ENCODE peak calls at places on chromosome 18, in six cellular contexts. One of them, this sample, is unnamed.

GRCh38 chr18:46406539-46406932 is 250.5 kb downstream of the LOXHD1 start:
- DNase-seq in H1: no peak
- DNase-seq in mesendoderm: no peak
- DNase-seq in IMR-90: no peak
- DNase-seq in mesenchymal stem cell: no peak
- DNase-seq in H9: no peak
- DNase-seq in this sample: no peak

GRCh38 chr18:80009661-80010550 is 21.5 kb upstream of the TXNL4A start:
- DNase-seq in H9: no peak
- DNase-seq in H1: no peak
- DNase-seq in mesendoderm: no peak
- DNase-seq in mesenchymal stem cell: peak
- DNase-seq in IMR-90: peak
- DNase-seq in this sample: no peak

GRCh38 chr18:36354989-36355388 is 57.5 kb downstream of the FHOD3 start:
- DNase-seq in H9: no peak
- DNase-seq in mesendoderm: no peak
- DNase-seq in IMR-90: peak
- DNase-seq in mesenchymal stem cell: no peak
- DNase-seq in H1: no peak
- DNase-seq in this sample: no peak

GRCh38 chr18:2932247-2933181 is 80.4 kb downstream of the LPIN2 start:
- DNase-seq in mesenchymal stem cell: peak
- DNase-seq in IMR-90: peak
- DNase-seq in H1: no peak
- DNase-seq in H9: peak
- DNase-seq in mesendoderm: peak
- DNase-seq in this sample: peak

GRCh38 chr18:34976899-34977786 is 64.1 kb upstream of the MAPRE2 start:
- DNase-seq in H1: no peak
- DNase-seq in IMR-90: peak
- DNase-seq in mesenchymal stem cell: peak
- DNase-seq in mesendoderm: peak
- DNase-seq in H9: peak
- DNase-seq in this sample: peak

GRCh38 chr18:74063023-74063422 is 84.6 kb downstream of the FBXO15 start:
- DNase-seq in mesendoderm: no peak
- DNase-seq in H1: no peak
- DNase-seq in IMR-90: no peak
- DNase-seq in H9: no peak
- DNase-seq in mesenchymal stem cell: no peak
- DNase-seq in this sample: no peak

GRCh38 chr18:58624011-58624410 is 4.9 kb downstream of the ALPK2 start:
- DNase-seq in H9: no peak
- DNase-seq in mesendoderm: no peak
- DNase-seq in IMR-90: no peak
- DNase-seq in mesenchymal stem cell: no peak
- DNase-seq in H1: no peak
- DNase-seq in this sample: no peak

GRCh38 chr18:63090334-63090733 is 229.2 kb downstream of the BCL2 start:
- DNase-seq in H1: no peak
- DNase-seq in mesendoderm: no peak
- DNase-seq in H9: no peak
- DNase-seq in mesenchymal stem cell: no peak
- DNase-seq in IMR-90: no peak
- DNase-seq in this sample: no peak

GRCh38 chr18:22504665-22505064 is 87.0 kb upstream of the CTAGE1 start:
- DNase-seq in H1: no peak
- DNase-seq in mesenchymal stem cell: peak
- DNase-seq in IMR-90: peak
- DNase-seq in mesendoderm: no peak
- DNase-seq in H9: no peak
- DNase-seq in this sample: no peak

GRCh38 chr18:45517181-45517741 is 98.0 kb upstream of the SLC14A2 start:
- DNase-seq in H9: no peak
- DNase-seq in mesendoderm: peak
- DNase-seq in mesenchymal stem cell: peak
- DNase-seq in IMR-90: no peak
- DNase-seq in H1: no peak
- DNase-seq in this sample: peak

GRCh38 chr18:49335677-49336076 is 124.8 kb downstream of the DYM start:
- DNase-seq in H1: no peak
- DNase-seq in mesendoderm: no peak
- DNase-seq in H9: no peak
- DNase-seq in mesenchymal stem cell: no peak
- DNase-seq in IMR-90: no peak
- DNase-seq in this sample: no peak

GRCh38 chr18:78911751-78912283 is 67.8 kb upstream of the SALL3 start:
- DNase-seq in H9: peak
- DNase-seq in IMR-90: no peak
- DNase-seq in H1: no peak
- DNase-seq in mesenchymal stem cell: no peak
- DNase-seq in mesendoderm: no peak
- DNase-seq in this sample: no peak

GRCh38 chr18:39958876-39959275 is 1996.2 kb upstream of the PIK3C3 start:
- DNase-seq in mesenchymal stem cell: no peak
- DNase-seq in H9: no peak
- DNase-seq in mesendoderm: peak
- DNase-seq in IMR-90: no peak
- DNase-seq in H1: no peak
- DNase-seq in this sample: no peak

GRCh38 chr18:62738638-62739037 is 23.3 kb downstream of the PHLPP1 start:
- DNase-seq in H9: no peak
- DNase-seq in mesenchymal stem cell: no peak
- DNase-seq in IMR-90: no peak
- DNase-seq in H1: no peak
- DNase-seq in mesendoderm: no peak
- DNase-seq in this sample: no peak

GRCh38 chr18:80056095-80056494 is 21.9 kb downstream of the RBFA start:
- DNase-seq in mesendoderm: no peak
- DNase-seq in H1: no peak
- DNase-seq in H9: no peak
- DNase-seq in IMR-90: no peak
- DNase-seq in mesenchymal stem cell: no peak
- DNase-seq in this sample: no peak

GRCh38 chr18:63148449-63149199 is 170.9 kb downstream of the BCL2 start:
- DNase-seq in H9: no peak
- DNase-seq in H1: no peak
- DNase-seq in mesendoderm: no peak
- DNase-seq in mesenchymal stem cell: peak
- DNase-seq in IMR-90: peak
- DNase-seq in this sample: no peak

GRCh38 chr18:58337285-58337684 is 291.6 kb downstream of the ALPK2 start:
- DNase-seq in IMR-90: no peak
- DNase-seq in H1: no peak
- DNase-seq in H9: no peak
- DNase-seq in mesenchymal stem cell: no peak
- DNase-seq in mesendoderm: no peak
- DNase-seq in this sample: no peak

GRCh38 chr18:78675231-78675630 is 304.4 kb upstream of the SALL3 start:
- DNase-seq in mesenchymal stem cell: no peak
- DNase-seq in H9: no peak
- DNase-seq in H1: no peak
- DNase-seq in mesendoderm: no peak
- DNase-seq in IMR-90: no peak
- DNase-seq in this sample: no peak

GRCh38 chr18:48609820-48610815 is 71.3 kb downstream of the CTIF start:
- DNase-seq in mesendoderm: no peak
- DNase-seq in H1: no peak
- DNase-seq in IMR-90: no peak
- DNase-seq in H9: no peak
- DNase-seq in mesenchymal stem cell: no peak
- DNase-seq in this sample: no peak

GRCh38 chr18:74060511-74061028 is 87.1 kb downstream of the FBXO15 start:
- DNase-seq in mesenchymal stem cell: no peak
- DNase-seq in mesendoderm: no peak
- DNase-seq in H9: no peak
- DNase-seq in H1: no peak
- DNase-seq in IMR-90: no peak
- DNase-seq in this sample: no peak

GRCh38 chr18:68854786-68855391 is 57.0 kb downstream of the CCDC102B start:
- DNase-seq in H9: no peak
- DNase-seq in H1: no peak
- DNase-seq in mesendoderm: no peak
- DNase-seq in mesenchymal stem cell: no peak
- DNase-seq in IMR-90: no peak
- DNase-seq in this sample: no peak

GRCh38 chr18:74430811-74431571 is 26.1 kb downstream of the DIPK1C start:
- DNase-seq in mesenchymal stem cell: no peak
- DNase-seq in IMR-90: no peak
- DNase-seq in mesendoderm: no peak
- DNase-seq in H1: no peak
- DNase-seq in H9: no peak
- DNase-seq in this sample: no peak

GRCh38 chr18:22183647-22184161 is 14.3 kb downstream of the GATA6 start:
- DNase-seq in mesenchymal stem cell: no peak
- DNase-seq in H9: no peak
- DNase-seq in IMR-90: no peak
- DNase-seq in mesendoderm: no peak
- DNase-seq in H1: no peak
- DNase-seq in this sample: no peak

GRCh38 chr18:38367473-38367872 is 801.9 kb upstream of the CELF4 start:
- DNase-seq in IMR-90: no peak
- DNase-seq in H1: no peak
- DNase-seq in mesenchymal stem cell: no peak
- DNase-seq in mesendoderm: peak
- DNase-seq in H9: no peak
- DNase-seq in this sample: no peak

GRCh38 chr18:56789004-56789888 is 138.1 kb downstream of the WDR7 start:
- DNase-seq in IMR-90: peak
- DNase-seq in H1: no peak
- DNase-seq in mesendoderm: peak
- DNase-seq in H9: peak
- DNase-seq in mesenchymal stem cell: peak
- DNase-seq in this sample: no peak

GRCh38 chr18:54269924-54270844 is 867 bp downstream of the POLI start:
- DNase-seq in IMR-90: peak
- DNase-seq in H9: peak
- DNase-seq in mesenchymal stem cell: peak
- DNase-seq in H1: no peak
- DNase-seq in mesendoderm: peak
- DNase-seq in this sample: no peak

GRCh38 chr18:76699923-76700322 is 122.4 kb upstream of the ZNF236 start:
- DNase-seq in H9: no peak
- DNase-seq in mesendoderm: no peak
- DNase-seq in H1: no peak
- DNase-seq in IMR-90: no peak
- DNase-seq in mesenchymal stem cell: peak
- DNase-seq in this sample: no peak

GRCh38 chr18:62377408-62377807 is 52.3 kb downstream of the TNFRSF11A start:
- DNase-seq in mesenchymal stem cell: no peak
- DNase-seq in H9: no peak
- DNase-seq in H1: no peak
- DNase-seq in IMR-90: no peak
- DNase-seq in mesendoderm: no peak
- DNase-seq in this sample: no peak

GRCh38 chr18:41265047-41265446 is 690.0 kb upstream of the PIK3C3 start:
- DNase-seq in H9: no peak
- DNase-seq in mesenchymal stem cell: peak
- DNase-seq in IMR-90: peak
- DNase-seq in H1: no peak
- DNase-seq in mesendoderm: no peak
- DNase-seq in this sample: no peak

GRCh38 chr18:69559604-69560003 is 158.9 kb downstream of the DOK6 start:
- DNase-seq in IMR-90: no peak
- DNase-seq in H9: no peak
- DNase-seq in H1: no peak
- DNase-seq in mesendoderm: peak
- DNase-seq in mesenchymal stem cell: no peak
- DNase-seq in this sample: peak

GRCh38 chr18:14174706-14175085 is 42.5 kb upstream of the ZNF519 start:
- DNase-seq in mesenchymal stem cell: no peak
- DNase-seq in H1: no peak
- DNase-seq in mesendoderm: no peak
- DNase-seq in H9: no peak
- DNase-seq in IMR-90: no peak
- DNase-seq in this sample: no peak

GRCh38 chr18:44067201-44067600 is 613.5 kb upstream of the SETBP1 start:
- DNase-seq in H9: no peak
- DNase-seq in H1: no peak
- DNase-seq in mesenchymal stem cell: no peak
- DNase-seq in mesendoderm: no peak
- DNase-seq in IMR-90: no peak
- DNase-seq in this sample: no peak
- H4K8ac ChIP-seq in H9: no peak
- H4K8ac ChIP-seq in H1: no peak
- H4K8ac ChIP-seq in mesenchymal stem cell: no peak
- H4K8ac ChIP-seq in mesendoderm: no peak
- H4K8ac ChIP-seq in IMR-90: no peak
- H4K8ac ChIP-seq in this sample: no peak

DNA sequence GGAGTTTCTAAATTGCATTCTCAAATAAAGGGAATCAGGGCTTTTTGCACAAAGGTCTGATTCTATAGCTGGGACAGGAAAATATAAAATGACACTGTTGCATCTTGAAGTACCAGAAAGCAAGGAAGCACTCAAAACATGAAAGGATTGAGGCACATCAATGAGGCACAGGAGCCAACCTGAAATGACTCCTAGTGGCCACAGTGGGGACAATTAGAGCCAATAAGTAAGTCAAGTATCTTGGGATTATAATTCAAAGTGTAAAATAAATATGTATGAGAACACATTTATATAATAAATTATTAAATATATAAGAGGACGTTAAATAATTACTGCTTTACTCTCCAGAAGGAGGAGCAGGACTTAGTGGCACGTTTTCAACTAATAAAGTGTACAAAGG is 1259.5 kb upstream of the CDH2 start:
- DNase-seq in H9: no peak
- DNase-seq in H1: no peak
- DNase-seq in mesenchymal stem cell: no peak
- DNase-seq in IMR-90: no peak
- DNase-seq in mesendoderm: peak
- DNase-seq in this sample: no peak
- H2BK15ac ChIP-seq in H9: no peak
- H2BK15ac ChIP-seq in H1: no peak
- H2BK15ac ChIP-seq in mesenchymal stem cell: no peak
- H2BK15ac ChIP-seq in IMR-90: no peak
- H2BK15ac ChIP-seq in mesendoderm: no peak
- H2BK15ac ChIP-seq in this sample: no peak

GRCh38 chr18:51194604-51195003 is 2.9 kb downstream of the MEX3C start:
- DNase-seq in mesendoderm: peak
- DNase-seq in H1: no peak
- DNase-seq in H9: no peak
- DNase-seq in mesenchymal stem cell: no peak
- DNase-seq in IMR-90: no peak
- DNase-seq in this sample: no peak
- H3K27ac ChIP-seq in mesendoderm: no peak
- H3K27ac ChIP-seq in H1: no peak
- H3K27ac ChIP-seq in H9: no peak
- H3K27ac ChIP-seq in mesenchymal stem cell: no peak
- H3K27ac ChIP-seq in IMR-90: peak
- H3K27ac ChIP-seq in this sample: no peak

DNA sequence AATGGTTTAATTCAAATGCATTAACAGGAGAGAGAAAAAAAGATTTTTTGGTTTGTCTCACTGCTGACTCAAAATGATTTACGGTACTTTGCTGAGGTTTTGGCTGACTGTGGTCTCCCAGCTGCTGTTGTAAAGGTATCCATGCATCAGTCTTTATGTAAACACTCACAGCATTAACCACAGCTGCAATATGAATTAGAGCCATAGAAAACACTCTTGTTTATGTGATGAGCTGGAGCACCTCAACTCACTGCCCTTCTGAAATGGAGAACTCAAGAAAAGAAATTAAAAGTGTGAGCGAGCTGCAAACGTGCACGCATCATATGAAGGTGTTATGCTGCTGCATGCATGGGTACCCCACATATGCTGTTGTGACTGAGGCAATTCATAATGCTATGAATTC is 220.4 kb downstream of the PIEZO2 start:
- DNase-seq in IMR-90: peak
- DNase-seq in mesenchymal stem cell: peak
- DNase-seq in mesendoderm: no peak
- DNase-seq in H1: no peak
- DNase-seq in H9: no peak
- DNase-seq in this sample: no peak
- H4K8ac ChIP-seq in IMR-90: no peak
- H4K8ac ChIP-seq in mesenchymal stem cell: no peak
- H4K8ac ChIP-seq in mesendoderm: no peak
- H4K8ac ChIP-seq in H1: no peak
- H4K8ac ChIP-seq in H9: peak
- H4K8ac ChIP-seq in this sample: no peak

This sample was measured in neuronal stem cell.